ENCODE peak calls at places on chromosomes 1 and 21, in four cellular contexts. R, S, G and K are unnamed samples.

GRCh38 chr21:21968810-21969588 is 970.8 kb downstream of the NCAM2 start:
- DNase-seq in R (no peak), G (no peak), S (no peak), K (no peak)

GRCh38 chr1:211683396-211684297 is 8.2 kb upstream of the NEK2 start:
- DNase-seq in G (no peak), S (no peak), R (no peak), K (no peak)

GRCh38 chr1:100799954-100800612 is 80.5 kb downstream of the VCAM1 start:
- DNase-seq in R (peak), S (no peak), G (no peak), K (no peak)

GRCh38 chr1:40692429-40692905 is 963 bp downstream of the NFYC start:
- DNase-seq in S (no peak), R (peak), G (no peak), K (no peak)

GRCh38 chr1:106121728-106122127 is 934.7 kb upstream of the PRMT6 start:
- DNase-seq in G (no peak), S (no peak), R (no peak), K (no peak)

GRCh38 chr1:42957880-42958487 is 684 bp downstream of the SLC2A1 start:
- DNase-seq in S (no peak), G (peak), R (peak), K (peak)

GRCh38 chr1:47555841-47556616 is 118.2 kb downstream of the FOXD2 start:
- DNase-seq in S (no peak), R (no peak), G (no peak), K (no peak)

GRCh38 chr1:185238447-185238846 is 78.6 kb downstream of the IVNS1ABP start:
- DNase-seq in G (peak), R (peak), S (no peak), K (peak)

GRCh38 chr1:236168716-236169429 is 26.5 kb downstream of the GPR137B start:
- DNase-seq in R (peak), S (no peak), G (peak), K (no peak)

GRCh38 chr1:237032029-237032428 is 10.0 kb upstream of the RYR2 start:
- DNase-seq in R (no peak), S (peak), G (peak), K (no peak)

GRCh38 chr1:27135920-27136551 is 18.9 kb downstream of the SLC9A1 start:
- DNase-seq in G (no peak), R (peak), S (no peak), K (no peak)

GRCh38 chr1:62573675-62574074 is 23.6 kb upstream of the ANGPTL3 start:
- DNase-seq in R (peak), G (no peak), S (no peak), K (no peak)

GRCh38 chr1:113027449-113027848 is 45.5 kb upstream of the LRIG2 start:
- DNase-seq in G (no peak), S (no peak), R (no peak), K (no peak)

GRCh38 chr1:247180581-247180980 is 8.8 kb upstream of the ZNF124 start:
- DNase-seq in G (no peak), R (no peak), S (no peak), K (no peak)

GRCh38 chr1:162530318-162530984 is 31.1 kb upstream of the UAP1 start:
- DNase-seq in S (peak), G (no peak), R (peak), K (no peak)

GRCh38 chr1:55707196-55707595 is 492.0 kb upstream of the USP24 start:
- DNase-seq in S (no peak), G (no peak), R (no peak), K (no peak)

GRCh38 chr1:205994342-205994741 is 8.9 kb downstream of the RAB7B start:
- DNase-seq in G (no peak), R (no peak), S (no peak), K (no peak)

GRCh38 chr1:8880068-8880676 is 1.7 kb upstream of the ENO1 start:
- DNase-seq in G (peak), S (no peak), R (peak), K (peak)

GRCh38 chr1:211897011-211897410 is 66.4 kb upstream of the LPGAT1 start:
- DNase-seq in R (peak), S (no peak), G (peak), K (no peak)

GRCh38 chr1:93722081-93723031 is 40.7 kb upstream of the BCAR3 start:
- DNase-seq in S (no peak), G (no peak), R (no peak), K (no peak)

GRCh38 chr21:34227386-34227852 is 136.4 kb upstream of the KCNE2 start:
- DNase-seq in G (no peak), R (peak), S (no peak), K (no peak)

GRCh38 chr1:161884475-161884874 is 118.4 kb downstream of the ATF6 start:
- DNase-seq in R (no peak), G (no peak), S (no peak), K (no peak)

GRCh38 chr1:3599286-3599811 is 12.0 kb downstream of the MEGF6 start:
- DNase-seq in S (no peak), G (no peak), R (no peak), K (no peak)

GRCh38 chr1:160407819-160408801 is 7.7 kb downstream of the VANGL2 start:
- DNase-seq in G (no peak), S (no peak), R (no peak), K (no peak)

GRCh38 chr21:37668462-37669239 is 247.6 kb downstream of the KCNJ6 start:
- DNase-seq in S (no peak), R (no peak), G (no peak), K (no peak)

GRCh38 chr1:198575715-198576641 is 35.5 kb upstream of the ATP6V1G3 start:
- DNase-seq in S (no peak), R (peak), G (peak), K (no peak)

GRCh38 chr1:240575976-240576666 is 35.8 kb downstream of the GREM2 start:
- DNase-seq in S (peak), G (peak), R (peak), K (peak)

GRCh38 chr1:4935807-4936206 is 281.4 kb downstream of the AJAP1 start:
- DNase-seq in S (no peak), R (no peak), G (no peak), K (no peak)

DNA sequence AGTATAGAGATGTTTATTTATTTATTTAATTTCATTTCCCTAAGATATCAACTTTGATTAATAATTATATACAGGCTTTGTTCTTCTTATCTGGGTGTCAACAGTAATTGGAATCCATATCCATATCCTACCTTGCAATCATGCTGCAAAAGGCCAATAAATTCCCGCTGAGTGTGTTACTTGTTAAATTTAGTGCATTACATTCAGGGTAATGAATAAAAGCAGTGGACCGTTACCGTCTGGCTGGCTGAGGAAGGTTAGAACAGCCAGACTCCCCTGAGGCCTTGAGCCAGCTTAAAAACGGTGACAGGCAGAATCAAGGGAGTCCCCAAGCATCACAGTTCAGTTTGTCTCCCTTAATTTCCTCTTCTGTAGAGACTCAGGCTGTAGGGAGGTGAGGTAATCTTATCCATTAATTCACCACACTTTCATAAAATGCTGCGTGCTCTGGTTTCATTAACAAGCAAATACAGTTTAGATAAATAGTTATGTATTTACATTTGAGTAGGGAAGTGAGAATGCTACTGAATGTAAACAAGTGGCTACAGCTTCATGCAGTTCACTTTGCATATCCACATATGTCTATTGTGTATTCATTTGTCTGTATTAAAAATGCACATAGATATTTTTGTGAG is 888.3 kb upstream of the CXADR start:
- DNase-seq in S (no peak), G (no peak), R (no peak), K (no peak)
- TF ChIP-seq ELK1 in S (no peak), G (no peak), R (no peak), K (no peak)

DNA sequence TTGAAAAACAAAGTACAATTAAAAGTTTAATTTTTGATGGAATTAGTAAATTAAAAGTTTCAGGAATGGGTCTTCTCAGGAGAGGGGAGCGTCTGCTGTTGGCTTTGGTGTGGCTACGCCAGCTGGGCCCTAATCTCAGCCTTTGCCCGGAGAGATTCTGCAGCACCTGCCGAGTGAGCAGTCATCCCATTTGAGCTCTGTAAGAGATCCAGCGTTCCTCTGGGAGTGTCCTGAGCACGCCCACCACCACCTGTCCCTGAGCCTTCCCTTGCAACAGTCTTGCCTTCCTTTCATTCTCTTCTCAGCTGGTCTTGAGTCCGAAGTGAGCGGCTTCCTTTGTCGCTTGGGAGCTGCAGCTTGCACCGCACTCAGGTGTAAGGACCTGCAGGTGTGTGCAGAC is 263.1 kb downstream of the CAMTA1 start:
- DNase-seq in S (no peak), R (no peak), G (no peak), K (no peak)
- TF ChIP-seq ELK1 in S (no peak), R (no peak), G (no peak), K (no peak)

GRCh38 chr1:56877973-56878372 is 23.4 kb downstream of the C8A start:
- DNase-seq in S (no peak), G (no peak), R (peak), K (no peak)
- TF ChIP-seq ELK1 in S (no peak), G (no peak), R (no peak), K (no peak)

DNA sequence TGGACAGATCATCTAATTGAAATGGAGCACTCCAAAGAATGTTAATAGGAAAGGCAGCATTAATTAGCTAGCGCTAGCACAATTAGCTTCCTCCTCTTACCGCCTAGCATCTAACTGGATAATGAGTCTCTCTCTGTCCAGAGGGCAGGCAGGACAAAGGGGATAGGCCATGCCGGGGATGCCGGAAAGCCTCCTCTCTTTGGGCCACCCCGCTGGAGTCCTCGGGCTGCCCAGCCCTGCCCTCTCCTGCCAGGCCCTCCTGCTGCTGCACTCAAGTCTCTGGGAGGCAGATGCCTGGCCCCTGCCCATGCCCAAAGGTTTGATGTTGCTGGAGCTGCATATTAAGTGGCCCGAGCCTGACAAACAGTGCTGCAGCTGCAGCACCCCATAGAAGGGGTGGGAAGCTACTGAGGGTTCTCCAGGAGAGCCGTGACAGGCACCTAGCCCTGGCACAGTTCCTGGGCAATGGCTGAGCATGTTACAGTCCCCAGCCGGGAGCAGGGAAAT is 20.9 kb downstream of the DISP3 start:
- DNase-seq in R (no peak), S (no peak), G (no peak), K (no peak)
- TF ChIP-seq ELK1 in R (no peak), S (no peak), G (no peak), K (no peak)

DNA sequence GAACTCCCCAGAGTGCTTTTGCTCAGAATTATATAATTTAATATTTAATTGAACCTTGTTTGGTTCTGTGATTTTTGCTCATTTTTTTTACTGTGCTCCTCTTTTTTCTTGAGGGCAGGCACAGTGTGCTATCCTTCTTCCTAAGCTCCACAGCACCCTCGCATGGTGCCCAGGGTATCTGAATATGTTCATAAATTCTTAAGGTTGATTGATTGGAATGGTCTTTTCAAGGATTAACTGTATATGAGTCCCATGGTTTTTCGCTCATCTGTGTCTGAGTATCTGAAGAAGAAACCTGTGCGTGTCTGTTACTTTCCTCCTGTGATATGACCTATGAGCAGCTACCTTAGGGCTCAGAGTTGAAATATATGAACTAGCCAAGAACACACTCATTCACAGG is 393.7 kb downstream of the HLX start:
- DNase-seq in G (peak), R (no peak), S (no peak), K (no peak)
- TF ChIP-seq ELK1 in G (no peak), R (no peak), S (no peak), K (no peak)

GRCh38 chr21:25639167-25639921 is at the start of gene JAM2:
- DNase-seq in G (peak), R (peak), S (no peak), K (peak)
- TF ChIP-seq ELK1 in G (no peak), R (no peak), S (no peak), K (no peak)

DNA sequence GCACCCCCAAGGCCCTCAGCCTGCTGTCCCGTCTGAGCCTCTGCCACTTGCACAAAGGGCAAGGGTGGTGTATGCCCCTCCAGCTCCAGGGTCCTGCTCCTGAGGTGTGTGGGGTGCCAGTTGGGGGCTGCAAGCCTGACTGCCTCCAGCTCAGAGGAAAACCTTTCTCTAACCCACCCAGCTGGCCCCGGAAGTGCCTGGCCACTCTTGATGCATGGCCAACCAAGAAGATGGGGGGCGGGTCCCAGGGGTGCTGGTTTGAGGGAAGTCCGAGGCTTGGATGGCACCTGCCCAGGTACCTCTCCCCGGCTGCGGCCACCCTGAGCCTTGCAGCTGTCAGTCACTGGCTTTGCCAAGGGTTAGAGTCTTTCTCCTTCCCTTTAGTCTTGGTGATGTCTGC is 112.6 kb upstream of the TMPRSS2 start:
- DNase-seq in R (no peak), S (no peak), G (no peak), K (no peak)
- TF ChIP-seq ELK1 in R (no peak), S (no peak), G (no peak), K (no peak)

GRCh38 chr1:226664413-226665101 is 74.5 kb downstream of the ITPKB start:
- DNase-seq in G (no peak), S (no peak), R (peak), K (no peak)
- TF ChIP-seq ELK1 in G (no peak), S (no peak), R (no peak), K (no peak)

GRCh38 chr21:44868707-44869106 is 4.8 kb downstream of the PTTG1IP start:
- DNase-seq in R (no peak), G (no peak), S (no peak), K (no peak)

GRCh38 chr21:44867464-44867863 is 6.0 kb downstream of the PTTG1IP start:
- DNase-seq in R (no peak), G (no peak), S (no peak), K (no peak)

GRCh38 chr21:44866780-44867179 is 6.7 kb downstream of the PTTG1IP start:
- DNase-seq in S (no peak), R (peak), G (no peak), K (no peak)

GRCh38 chr21:44869860-44870747 is 3.4 kb downstream of the PTTG1IP start:
- DNase-seq in R (peak), G (peak), S (no peak), K (no peak)

GRCh38 chr21:44867999-44868700 is 5.3 kb downstream of the PTTG1IP start:
- DNase-seq in G (no peak), S (no peak), R (no peak), K (no peak)
- TF ChIP-seq ELK1 in G (no peak), S (no peak), R (no peak), K (no peak)

GRCh38 chr1:54299037-54299436 is 99.1 kb downstream of the MRPL37 start:
- DNase-seq in S (no peak), G (peak), R (no peak), K (no peak)

GRCh38 chr1:54296666-54297065 is 96.7 kb downstream of the MRPL37 start:
- DNase-seq in S (no peak), G (no peak), R (no peak), K (no peak)

GRCh38 chr1:54300395-54300794 is 100.4 kb downstream of the MRPL37 start:
- DNase-seq in G (no peak), R (no peak), S (no peak), K (no peak)

GRCh38 chr1:54297596-54298283 is 97.8 kb downstream of the MRPL37 start:
- DNase-seq in S (no peak), R (no peak), G (no peak), K (no peak)

DNA sequence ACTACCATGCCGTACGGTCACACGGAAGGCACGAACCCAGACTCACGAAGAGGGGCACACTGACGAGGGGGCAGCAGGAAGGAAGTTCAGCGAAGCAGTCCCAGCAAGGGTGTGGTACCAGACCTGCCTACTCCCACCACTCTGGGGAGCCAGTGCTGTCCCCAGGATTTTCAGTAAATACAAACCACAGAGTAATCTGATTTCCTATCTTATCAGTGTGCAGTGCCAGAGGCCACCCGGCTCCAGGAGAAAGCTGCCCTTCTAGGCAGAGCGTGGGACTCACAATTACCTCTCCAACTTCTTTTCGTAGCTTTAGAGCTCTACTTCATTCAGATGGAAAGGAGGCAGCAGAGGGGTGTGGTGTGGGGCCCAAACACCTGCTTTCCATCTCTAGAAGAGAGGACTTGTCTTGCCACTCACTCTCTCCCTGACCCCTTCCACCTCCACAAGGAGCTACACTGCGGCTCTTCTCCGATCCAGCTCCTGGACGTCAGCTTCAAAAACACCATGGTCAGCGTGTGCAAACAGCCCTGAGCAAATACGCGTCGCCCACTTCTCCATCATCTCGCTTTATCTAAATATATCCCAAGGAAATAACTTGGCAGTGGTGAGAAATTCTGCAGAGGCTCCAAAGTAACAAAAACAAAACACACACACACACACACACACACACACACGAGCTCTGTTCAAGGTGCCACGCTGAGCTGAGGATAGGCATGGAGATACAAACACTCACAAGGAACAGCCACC is 98.5 kb downstream of the MRPL37 start:
- DNase-seq in S (no peak), R (peak), G (peak), K (no peak)
- TF ChIP-seq ELK1 in S (no peak), R (no peak), G (no peak), K (no peak)